ENCODE peak calls at places on chromosomes 16 and 17, in nine cellular contexts. V is kidney tubule cell; W is GM12864; H is AG10803; M is G401; G is stimulated activated CD4-positive, alpha-beta T cell treated with anti-CD3 and anti-CD28 coated beads, Interleukin-1b, Interleukin-23, amount 100 ng/mL, for 24 hours; J is amygdala; Y is neural crest cell; Z is T-helper 1 cell. X is an unnamed sample.

GRCh38 chr16:26992661-26993365 is 73.9 kb upstream of the C16orf82 start:
- DNase-seq in V (no peak), W (no peak), H (no peak), M (no peak), G (no peak), J (no peak), Y (no peak), Z (no peak), X (no peak)

GRCh38 chr16:87194172-87194571 is 123.0 kb downstream of the C16orf95 start:
- DNase-seq in V (no peak), W (no peak), H (no peak), M (no peak), G (no peak), J (no peak), Y (no peak), Z (no peak), X (no peak)

GRCh38 chr16:73949574-73950348 is 346.9 kb upstream of the PSMD7 start:
- DNase-seq in V (peak), W (no peak), H (peak), M (no peak), G (no peak), J (no peak), Y (no peak), Z (no peak), X (no peak)

GRCh38 chr17:29179232-29180036 is 764 bp downstream of the MYO18A start:
- DNase-seq in V (peak), W (no peak), H (no peak), M (peak), G (no peak), J (no peak), Y (peak), Z (no peak), X (no peak)

GRCh38 chr17:78568494-78569115 is 8.6 kb downstream of the DNAH17 start:
- DNase-seq in V (peak), W (no peak), H (peak), M (no peak), G (no peak), J (no peak), Y (no peak), Z (no peak), X (no peak)

GRCh38 chr17:77349976-77350830 is 209.4 kb downstream of the SEC14L1 start:
- DNase-seq in V (peak), W (no peak), H (peak), M (no peak), G (no peak), J (no peak), Y (no peak), Z (no peak), X (no peak)

GRCh38 chr16:84759061-84759460 is 59.3 kb downstream of the USP10 start:
- DNase-seq in V (no peak), W (no peak), H (no peak), M (no peak), G (no peak), J (no peak), Y (no peak), Z (no peak), X (no peak)

GRCh38 chr17:55770220-55770870 is 19.5 kb downstream of the PCTP start:
- DNase-seq in V (peak), W (no peak), H (peak), M (peak), G (no peak), J (no peak), Y (no peak), Z (no peak), X (no peak)

GRCh38 chr16:4316732-4317461 is 1.0 kb downstream of the GLIS2 start:
- DNase-seq in V (peak), W (no peak), H (no peak), M (peak), G (no peak), J (peak), Y (no peak), Z (no peak), X (no peak)

GRCh38 chr16:12231666-12232065 is 255.1 kb downstream of the SNX29 start:
- DNase-seq in V (peak), W (no peak), H (peak), M (no peak), G (no peak), J (no peak), Y (no peak), Z (no peak), X (no peak)